ENCODE peak calls at places on chromosome 6, in five cellular contexts. One of them, this sample, is unnamed.

GRCh38 chr6:141552463-141552862 is 580.3 kb upstream of the GJE1 start:
- DNase-seq in T-helper 9 cell: no peak
- DNase-seq in left cardiac atrium: no peak
- DNase-seq in EL: peak
- DNase-seq in GM13976: no peak
- DNase-seq in this sample: peak

GRCh38 chr6:158772172-158772571 is 47.0 kb downstream of the EZR start:
- DNase-seq in left cardiac atrium: no peak
- DNase-seq in T-helper 9 cell: no peak
- DNase-seq in GM13976: no peak
- DNase-seq in EL: no peak
- DNase-seq in this sample: no peak

GRCh38 chr6:66153247-66153646 is 446.2 kb upstream of the EYS start:
- DNase-seq in GM13976: no peak
- DNase-seq in EL: no peak
- DNase-seq in T-helper 9 cell: no peak
- DNase-seq in left cardiac atrium: no peak
- DNase-seq in this sample: no peak

GRCh38 chr6:161271343-161272019 is 2.4 kb downstream of the AGPAT4 start:
- DNase-seq in EL: peak
- DNase-seq in T-helper 9 cell: no peak
- DNase-seq in left cardiac atrium: no peak
- DNase-seq in GM13976: no peak
- DNase-seq in this sample: no peak

GRCh38 chr6:133807531-133807930 is 81.4 kb upstream of the TCF21 start:
- DNase-seq in left cardiac atrium: no peak
- DNase-seq in EL: no peak
- DNase-seq in T-helper 9 cell: no peak
- DNase-seq in GM13976: no peak
- DNase-seq in this sample: no peak

GRCh38 chr6:168527451-168528210 is 86.6 kb downstream of the SMOC2 start:
- DNase-seq in T-helper 9 cell: no peak
- DNase-seq in GM13976: no peak
- DNase-seq in EL: no peak
- DNase-seq in left cardiac atrium: no peak
- DNase-seq in this sample: no peak

GRCh38 chr6:79269877-79270276 is 35.4 kb upstream of the HMGN3 start:
- DNase-seq in T-helper 9 cell: no peak
- DNase-seq in left cardiac atrium: peak
- DNase-seq in EL: peak
- DNase-seq in GM13976: no peak
- DNase-seq in this sample: peak

GRCh38 chr6:31158863-31159855 is 770 bp downstream of the TCF19 start:
- DNase-seq in T-helper 9 cell: no peak
- DNase-seq in EL: peak
- DNase-seq in GM13976: peak
- DNase-seq in left cardiac atrium: no peak
- DNase-seq in this sample: no peak

GRCh38 chr6:16436550-16436949 is 198.2 kb downstream of the GMPR start:
- DNase-seq in EL: no peak
- DNase-seq in GM13976: no peak
- DNase-seq in T-helper 9 cell: no peak
- DNase-seq in left cardiac atrium: no peak
- DNase-seq in this sample: no peak

GRCh38 chr6:169921227-169921626 is 169.8 kb downstream of the ERMARD start:
- DNase-seq in GM13976: no peak
- DNase-seq in left cardiac atrium: no peak
- DNase-seq in EL: no peak
- DNase-seq in T-helper 9 cell: no peak
- DNase-seq in this sample: no peak

GRCh38 chr6:162964703-162965140 is 236.9 kb downstream of the PACRG start:
- DNase-seq in GM13976: no peak
- DNase-seq in EL: peak
- DNase-seq in T-helper 9 cell: no peak
- DNase-seq in left cardiac atrium: peak
- DNase-seq in this sample: peak

GRCh38 chr6:68237205-68237604 is 397.9 kb upstream of the ADGRB3 start:
- DNase-seq in T-helper 9 cell: no peak
- DNase-seq in left cardiac atrium: no peak
- DNase-seq in GM13976: no peak
- DNase-seq in EL: no peak
- DNase-seq in this sample: no peak

GRCh38 chr6:161166176-161166575 is 107.7 kb downstream of the AGPAT4 start:
- DNase-seq in GM13976: no peak
- DNase-seq in left cardiac atrium: no peak
- DNase-seq in T-helper 9 cell: no peak
- DNase-seq in EL: no peak
- DNase-seq in this sample: no peak

GRCh38 chr6:6246539-6246938 is 73.9 kb downstream of the F13A1 start:
- DNase-seq in T-helper 9 cell: no peak
- DNase-seq in left cardiac atrium: no peak
- DNase-seq in GM13976: no peak
- DNase-seq in EL: no peak
- DNase-seq in this sample: no peak

GRCh38 chr6:33314943-33315752 is 1.3 kb upstream of the TAPBP start:
- DNase-seq in EL: peak
- DNase-seq in left cardiac atrium: peak
- DNase-seq in GM13976: peak
- DNase-seq in T-helper 9 cell: no peak
- DNase-seq in this sample: no peak

GRCh38 chr6:98845201-98846020 is 11.0 kb downstream of the POU3F2 start:
- DNase-seq in T-helper 9 cell: peak
- DNase-seq in EL: peak
- DNase-seq in left cardiac atrium: peak
- DNase-seq in GM13976: peak
- DNase-seq in this sample: peak

GRCh38 chr6:170129691-170130171 is 161.1 kb downstream of the DLL1 start:
- DNase-seq in left cardiac atrium: peak
- DNase-seq in T-helper 9 cell: no peak
- DNase-seq in EL: no peak
- DNase-seq in GM13976: no peak
- DNase-seq in this sample: no peak

GRCh38 chr6:133115960-133116359 is 125.2 kb upstream of the EYA4 start:
- DNase-seq in GM13976: no peak
- DNase-seq in EL: no peak
- DNase-seq in T-helper 9 cell: no peak
- DNase-seq in left cardiac atrium: no peak
- DNase-seq in this sample: no peak

GRCh38 chr6:36642913-36643817 is 35.3 kb upstream of the CDKN1A start:
- DNase-seq in T-helper 9 cell: no peak
- DNase-seq in EL: peak
- DNase-seq in left cardiac atrium: peak
- DNase-seq in GM13976: no peak
- DNase-seq in this sample: peak

GRCh38 chr6:3208775-3209113 is 18.7 kb downstream of the TUBB2B start:
- DNase-seq in T-helper 9 cell: no peak
- DNase-seq in EL: no peak
- DNase-seq in GM13976: no peak
- DNase-seq in left cardiac atrium: no peak
- DNase-seq in this sample: no peak

This sample was measured in HFF-Myc.